ENCODE peak calls at places on chromosomes 7 and 10, in eight cellular contexts. F is PC-9; X is heart left ventricle; S is CD8-positive, alpha-beta T cell; Y is uterus; V is tibial nerve; O is HL-60; W is RWPE1. U is an unnamed sample.

GRCh38 chr7:14252458-14252857 is 263.0 kb upstream of the ETV1 start:
- DNase-seq in S (no peak), F (no peak), X (no peak), O (no peak), Y (no peak), W (no peak), V (no peak), U (no peak)

GRCh38 chr7:116210345-116211005 is at the start of gene TES:
- DNase-seq in Y (peak; percentile 46), F (peak; percentile 94), S (peak; percentile 42), O (peak; percentile 28), X (peak; percentile 61), V (no peak), W (peak; percentile 88), U (peak; percentile 44)

GRCh38 chr7:32104766-32105165 is 34.6 kb upstream of the PDE1C start:
- DNase-seq in O (no peak), F (no peak), V (no peak), Y (no peak), W (no peak), X (no peak), S (no peak), U (no peak)

GRCh38 chr7:20270867-20271266 is 53.7 kb upstream of the MACC1 start:
- DNase-seq in S (no peak), Y (no peak), X (no peak), V (no peak), O (no peak), W (no peak), F (no peak), U (no peak)

GRCh38 chr10:111129348-111129747 is 52.5 kb downstream of the ADRA2A start:
- DNase-seq in O (no peak), Y (no peak), F (no peak), W (no peak), S (no peak), X (no peak), V (no peak), U (no peak)

GRCh38 chr10:98158576-98158975 is 24.1 kb downstream of the R3HCC1L start:
- DNase-seq in V (no peak), Y (no peak), F (no peak), W (no peak), X (no peak), S (no peak), O (no peak), U (no peak)

GRCh38 chr7:85074-85945 is 107.1 kb upstream of the FAM20C start:
- DNase-seq in W (no peak), Y (no peak), F (peak; percentile 70), X (no peak), O (no peak), V (no peak), S (no peak), U (peak; percentile 56)

GRCh38 chr10:84537447-84537931 is 209.1 kb downstream of the CCSER2 start:
- DNase-seq in W (peak; percentile 81), Y (peak; percentile 37), F (peak; percentile 56), V (no peak), O (peak; percentile 32), X (peak; percentile 36), S (no peak), U (peak; percentile 39)

GRCh38 chr7:105656922-105657521 is 75.7 kb upstream of the EFCAB10 start:
- DNase-seq in S (peak; percentile 55), V (peak; percentile 40), F (no peak), O (no peak), W (no peak), X (no peak), Y (no peak), U (peak; percentile 62)

GRCh38 chr10:124517931-124518330 is 56.3 kb downstream of the LHPP start:
- DNase-seq in X (no peak), S (no peak), W (no peak), V (no peak), F (no peak), Y (no peak), O (no peak), U (no peak)

GRCh38 chr10:27723436-27723835 is 22.2 kb downstream of the MKX start:
- DNase-seq in S (no peak), Y (no peak), V (no peak), W (no peak), F (no peak), X (no peak), O (no peak), U (no peak)

GRCh38 chr10:49527850-49528249 is 11.1 kb downstream of the ERCC6 start:
- DNase-seq in O (no peak), S (no peak), Y (no peak), F (no peak), X (no peak), W (no peak), V (no peak), U (no peak)

GRCh38 chr7:21945374-21946227 is at the start of gene CDCA7L:
- DNase-seq in F (peak; percentile 95), S (peak; percentile 12), W (peak; percentile 96), V (no peak), O (peak; percentile 64), Y (peak; percentile 66), X (peak; percentile 69), U (no peak)

GRCh38 chr7:54811016-54811924 is 52.3 kb upstream of the SEC61G start:
- DNase-seq in O (no peak), S (no peak), W (no peak), F (no peak), Y (no peak), V (no peak), X (no peak), U (no peak)

GRCh38 chr7:144787127-144787526 is 48.7 kb downstream of the TPK1 start:
- DNase-seq in W (no peak), Y (no peak), O (no peak), V (no peak), X (no peak), S (no peak), F (no peak), U (no peak)

GRCh38 chr7:124874644-124875163 is 54.9 kb downstream of the POT1 start:
- DNase-seq in O (no peak), Y (no peak), F (no peak), W (no peak), X (no peak), V (no peak), S (no peak), U (no peak)

GRCh38 chr10:8096931-8097330 is 42.4 kb downstream of the GATA3 start:
- DNase-seq in F (no peak), X (no peak), W (no peak), S (no peak), O (no peak), V (no peak), Y (no peak), U (no peak)

GRCh38 chr7:88664630-88665233 is 94.8 kb upstream of the ZNF804B start:
- DNase-seq in O (no peak), X (no peak), V (no peak), W (no peak), S (no peak), Y (no peak), F (peak; percentile 44), U (no peak)

GRCh38 chr10:75663947-75664664 is 232.7 kb downstream of the LRMDA start:
- DNase-seq in Y (no peak), F (no peak), O (no peak), S (no peak), W (no peak), X (no peak), V (no peak), U (no peak)

GRCh38 chr10:55374917-55375316 is 573.9 kb upstream of the PCDH15 start:
- DNase-seq in W (no peak), F (no peak), X (no peak), Y (no peak), S (no peak), O (no peak), V (no peak), U (no peak)
- H3K27ac ChIP-seq in W (no peak overlapping the region), F (no peak overlapping the region), X (no peak overlapping the region), Y (no peak overlapping the region), S (no peak overlapping the region), O (no peak overlapping the region), V (no peak overlapping the region), U (peak overlapping the region; percentile 67)

GRCh38 chr10:83352588-83352987 is 786.7 kb upstream of the GHITM start:
- DNase-seq in O (no peak), X (no peak), F (no peak), S (no peak), V (no peak), Y (no peak), W (no peak), U (no peak)

GRCh38 chr10:83357004-83357403 is 782.3 kb upstream of the GHITM start:
- DNase-seq in X (no peak), V (no peak), F (no peak), Y (no peak), W (no peak), S (no peak), O (no peak), U (no peak)

GRCh38 chr10:83357627-83358026 is 781.7 kb upstream of the GHITM start:
- DNase-seq in X (no peak), O (no peak), W (no peak), V (no peak), Y (no peak), S (no peak), F (no peak), U (no peak)
- H3K27ac ChIP-seq in X (no peak overlapping the region), O (no peak overlapping the region), W (no peak overlapping the region), V (no peak overlapping the region), Y (no peak overlapping the region), S (no peak overlapping the region), F (no peak overlapping the region), U (no peak overlapping the region)

GRCh38 chr7:154792436-154793055 is 210.4 kb downstream of the PAXIP1 start:
- DNase-seq in O (no peak), W (no peak), X (no peak), F (no peak), Y (no peak), S (no peak), V (no peak), U (no peak)

GRCh38 chr7:154791611-154792010 is 211.3 kb downstream of the PAXIP1 start:
- DNase-seq in S (no peak), X (no peak), W (no peak), Y (no peak), O (no peak), F (no peak), V (no peak), U (no peak)

GRCh38 chr7:154795437-154795836 is 207.5 kb downstream of the PAXIP1 start:
- DNase-seq in W (no peak), X (no peak), F (no peak), O (no peak), V (no peak), Y (no peak), S (no peak), U (no peak)

GRCh38 chr7:154794147-154794780 is 208.7 kb downstream of the PAXIP1 start:
- DNase-seq in V (no peak), W (no peak), O (no peak), X (no peak), S (no peak), Y (no peak), F (no peak), U (no peak)

DNA sequence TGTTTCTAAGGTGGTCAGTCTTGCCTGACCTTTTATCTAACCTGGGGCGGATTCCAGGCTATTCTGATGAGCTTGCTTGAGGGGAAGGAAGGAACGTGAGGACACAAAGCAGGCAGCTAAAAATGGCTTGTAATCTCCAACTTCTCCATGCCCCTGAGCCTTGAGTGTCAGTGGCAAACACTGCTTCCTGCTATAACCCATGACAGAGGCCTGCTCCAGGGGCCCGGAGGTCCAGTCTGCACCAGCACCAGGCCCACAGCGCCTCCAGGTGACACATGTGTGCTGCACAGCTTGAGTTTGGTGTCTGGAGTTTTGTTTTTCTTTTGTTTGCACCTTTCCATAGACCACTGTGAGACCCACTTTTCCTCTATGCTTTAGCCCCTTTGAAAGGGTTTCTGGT is 207.9 kb downstream of the PAXIP1 start:
- DNase-seq in S (no peak), V (no peak), X (no peak), Y (no peak), W (no peak), F (no peak), O (no peak), U (no peak)
- H3K27ac ChIP-seq in S (no peak overlapping the region), V (no peak overlapping the region), X (no peak overlapping the region), Y (no peak overlapping the region), W (no peak overlapping the region), F (no peak overlapping the region), O (no peak overlapping the region), U (no peak overlapping the region)

GRCh38 chr7:57399972-57400371 is 50.0 kb upstream of the ZNF716 start:
- DNase-seq in W (no peak), S (no peak), V (no peak), Y (no peak), O (no peak), X (no peak), F (no peak), U (no peak)
- H3K27ac ChIP-seq in W (no peak overlapping the region), S (no peak overlapping the region), V (no peak overlapping the region), Y (no peak overlapping the region), O (no peak overlapping the region), X (no peak overlapping the region), F (no peak overlapping the region), U (no peak overlapping the region)